ENCODE peak calls at places on chromosome 15, in seven cellular contexts. One of them, this sample, is unnamed.

GRCh38 chr15:40847225-40847961 is 3.5 kb downstream of the SPINT1 start:
- DNase-seq in ACHN: peak
- DNase-seq in heart left ventricle: peak
- DNase-seq in coronary artery: no peak
- DNase-seq in AG08396: no peak
- DNase-seq in A549: peak
- DNase-seq in choroid plexus epithelial cell: peak
- DNase-seq in this sample: no peak

GRCh38 chr15:51191766-51192165 is 97.1 kb upstream of the TNFAIP8L3 start:
- DNase-seq in choroid plexus epithelial cell: no peak
- DNase-seq in ACHN: no peak
- DNase-seq in coronary artery: no peak
- DNase-seq in A549: no peak
- DNase-seq in AG08396: no peak
- DNase-seq in heart left ventricle: no peak
- DNase-seq in this sample: no peak

GRCh38 chr15:50219820-50220219 is 37.8 kb downstream of the SLC27A2 start:
- DNase-seq in heart left ventricle: no peak
- DNase-seq in A549: no peak
- DNase-seq in coronary artery: no peak
- DNase-seq in choroid plexus epithelial cell: peak
- DNase-seq in AG08396: no peak
- DNase-seq in ACHN: no peak
- DNase-seq in this sample: no peak

GRCh38 chr15:25862469-25863066 is 559 bp downstream of the ATP10A start:
- DNase-seq in coronary artery: no peak
- DNase-seq in A549: no peak
- DNase-seq in ACHN: peak
- DNase-seq in heart left ventricle: no peak
- DNase-seq in AG08396: peak
- DNase-seq in choroid plexus epithelial cell: no peak
- DNase-seq in this sample: no peak

GRCh38 chr15:65329298-65329990 is 25.0 kb downstream of the RNU5B-1 start:
- DNase-seq in heart left ventricle: no peak
- DNase-seq in AG08396: peak
- DNase-seq in choroid plexus epithelial cell: no peak
- DNase-seq in coronary artery: no peak
- DNase-seq in A549: no peak
- DNase-seq in ACHN: no peak
- DNase-seq in this sample: no peak

GRCh38 chr15:65595960-65596359 is 15.0 kb downstream of the INTS14 start:
- DNase-seq in choroid plexus epithelial cell: peak
- DNase-seq in coronary artery: no peak
- DNase-seq in A549: peak
- DNase-seq in ACHN: peak
- DNase-seq in heart left ventricle: no peak
- DNase-seq in AG08396: no peak
- DNase-seq in this sample: no peak

GRCh38 chr15:35455201-35455600 is 90.8 kb downstream of the DPH6 start:
- DNase-seq in heart left ventricle: no peak
- DNase-seq in ACHN: no peak
- DNase-seq in choroid plexus epithelial cell: no peak
- DNase-seq in A549: no peak
- DNase-seq in coronary artery: no peak
- DNase-seq in AG08396: peak
- DNase-seq in this sample: no peak

GRCh38 chr15:71792521-71792920 is 17.8 kb upstream of the NR2E3 start:
- DNase-seq in heart left ventricle: no peak
- DNase-seq in ACHN: no peak
- DNase-seq in A549: no peak
- DNase-seq in coronary artery: peak
- DNase-seq in AG08396: peak
- DNase-seq in choroid plexus epithelial cell: peak
- DNase-seq in this sample: no peak

GRCh38 chr15:55407631-55407948 is 569 bp downstream of the CCPG1 start:
- DNase-seq in heart left ventricle: no peak
- DNase-seq in AG08396: no peak
- DNase-seq in ACHN: peak
- DNase-seq in coronary artery: no peak
- DNase-seq in choroid plexus epithelial cell: peak
- DNase-seq in A549: peak
- DNase-seq in this sample: no peak

GRCh38 chr15:64263567-64263966 is 92.4 kb downstream of the CSNK1G1 start:
- DNase-seq in ACHN: no peak
- DNase-seq in heart left ventricle: no peak
- DNase-seq in A549: no peak
- DNase-seq in AG08396: no peak
- DNase-seq in coronary artery: no peak
- DNase-seq in choroid plexus epithelial cell: no peak
- DNase-seq in this sample: no peak

GRCh38 chr15:27850050-27850449 is 249.1 kb downstream of the OCA2 start:
- DNase-seq in ACHN: no peak
- DNase-seq in A549: no peak
- DNase-seq in heart left ventricle: no peak
- DNase-seq in coronary artery: no peak
- DNase-seq in AG08396: no peak
- DNase-seq in choroid plexus epithelial cell: no peak
- DNase-seq in this sample: peak

GRCh38 chr15:66105286-66105984 is 148.1 kb downstream of the MEGF11 start:
- DNase-seq in AG08396: no peak
- DNase-seq in coronary artery: no peak
- DNase-seq in choroid plexus epithelial cell: no peak
- DNase-seq in heart left ventricle: no peak
- DNase-seq in A549: no peak
- DNase-seq in ACHN: no peak
- DNase-seq in this sample: no peak

GRCh38 chr15:64485796-64486195 is 25.4 kb downstream of the ZNF609 start:
- DNase-seq in ACHN: no peak
- DNase-seq in choroid plexus epithelial cell: no peak
- DNase-seq in coronary artery: no peak
- DNase-seq in A549: no peak
- DNase-seq in heart left ventricle: no peak
- DNase-seq in AG08396: no peak
- DNase-seq in this sample: no peak

GRCh38 chr15:34588046-34588674 is 4.7 kb upstream of the GOLGA8B start:
- DNase-seq in ACHN: peak
- DNase-seq in A549: peak
- DNase-seq in AG08396: peak
- DNase-seq in coronary artery: no peak
- DNase-seq in choroid plexus epithelial cell: peak
- DNase-seq in heart left ventricle: peak
- DNase-seq in this sample: no peak

GRCh38 chr15:51382787-51383186 is 41.3 kb downstream of the GLDN start:
- DNase-seq in ACHN: peak
- DNase-seq in coronary artery: no peak
- DNase-seq in A549: peak
- DNase-seq in choroid plexus epithelial cell: peak
- DNase-seq in AG08396: peak
- DNase-seq in heart left ventricle: no peak
- DNase-seq in this sample: no peak

GRCh38 chr15:77224352-77224751 is 153.4 kb upstream of the TSPAN3 start:
- DNase-seq in AG08396: no peak
- DNase-seq in heart left ventricle: no peak
- DNase-seq in ACHN: no peak
- DNase-seq in choroid plexus epithelial cell: peak
- DNase-seq in A549: no peak
- DNase-seq in coronary artery: no peak
- DNase-seq in this sample: no peak

GRCh38 chr15:46344115-46344749 is 709.4 kb downstream of the SQOR start:
- DNase-seq in ACHN: no peak
- DNase-seq in A549: no peak
- DNase-seq in choroid plexus epithelial cell: no peak
- DNase-seq in coronary artery: no peak
- DNase-seq in AG08396: no peak
- DNase-seq in heart left ventricle: no peak
- DNase-seq in this sample: no peak

GRCh38 chr15:38389924-38390542 is 63.9 kb upstream of the FAM98B start:
- DNase-seq in choroid plexus epithelial cell: peak
- DNase-seq in heart left ventricle: peak
- DNase-seq in AG08396: peak
- DNase-seq in A549: peak
- DNase-seq in ACHN: peak
- DNase-seq in coronary artery: no peak
- DNase-seq in this sample: no peak

GRCh38 chr15:27601239-27601942 is 497.7 kb downstream of the OCA2 start:
- DNase-seq in A549: no peak
- DNase-seq in choroid plexus epithelial cell: peak
- DNase-seq in heart left ventricle: no peak
- DNase-seq in ACHN: no peak
- DNase-seq in coronary artery: no peak
- DNase-seq in AG08396: no peak
- DNase-seq in this sample: no peak

GRCh38 chr15:77118787-77119410 is 48.0 kb upstream of the TSPAN3 start:
- DNase-seq in choroid plexus epithelial cell: peak
- DNase-seq in ACHN: peak
- DNase-seq in heart left ventricle: peak
- DNase-seq in AG08396: peak
- DNase-seq in A549: peak
- DNase-seq in coronary artery: no peak
- DNase-seq in this sample: no peak

GRCh38 chr15:89776274-89777072 is at the start of gene MESP2:
- DNase-seq in choroid plexus epithelial cell: peak
- DNase-seq in A549: peak
- DNase-seq in coronary artery: peak
- DNase-seq in heart left ventricle: peak
- DNase-seq in ACHN: peak
- DNase-seq in AG08396: peak
- DNase-seq in this sample: peak

GRCh38 chr15:68627476-68627875 is 48.7 kb downstream of the CORO2B start:
- DNase-seq in AG08396: no peak
- DNase-seq in choroid plexus epithelial cell: no peak
- DNase-seq in A549: no peak
- DNase-seq in heart left ventricle: no peak
- DNase-seq in ACHN: no peak
- DNase-seq in coronary artery: no peak
- DNase-seq in this sample: no peak

GRCh38 chr15:38378162-38378560 is 75.8 kb upstream of the FAM98B start:
- DNase-seq in coronary artery: no peak
- DNase-seq in ACHN: no peak
- DNase-seq in AG08396: no peak
- DNase-seq in A549: no peak
- DNase-seq in choroid plexus epithelial cell: peak
- DNase-seq in heart left ventricle: peak
- DNase-seq in this sample: no peak

GRCh38 chr15:67240235-67241131 is 14.0 kb downstream of the AAGAB start:
- DNase-seq in heart left ventricle: no peak
- DNase-seq in ACHN: peak
- DNase-seq in choroid plexus epithelial cell: no peak
- DNase-seq in AG08396: no peak
- DNase-seq in A549: peak
- DNase-seq in coronary artery: no peak
- DNase-seq in this sample: no peak